ENCODE peak calls at places on chromosomes 6 and 20, in five cellular contexts. G is neural crest cell; V is fibroblast of mammary gland; C is NCI-H345; P is stimulated activated CD8-positive, alpha-beta memory T cell treated with anti-CD3 and anti-CD28 coated beads, Interleukin-4, amount 100 ng/mL, for 1 hour. S is an unnamed sample.

GRCh38 chr20:417801-418342 is 9.8 kb downstream of the RBCK1 start:
- DNase-seq in C (no peak), G (no peak), V (no peak), P (no peak), S (no peak)

GRCh38 chr6:143613749-143614148 is 64.0 kb upstream of the PHACTR2 start:
- DNase-seq in P (no peak), G (no peak), C (no peak), V (no peak), S (no peak)

GRCh38 chr6:7242835-7243187 is 70.2 kb downstream of the SSR1 start:
- DNase-seq in P (no peak), C (no peak), G (no peak), V (no peak), S (no peak)

GRCh38 chr6:43789447-43789846 is 19.4 kb downstream of the VEGFA start:
- DNase-seq in C (no peak), G (no peak), V (no peak), P (no peak), S (no peak)

GRCh38 chr20:14879020-14879697 is 541.7 kb upstream of the FLRT3 start:
- DNase-seq in P (no peak), G (no peak), C (peak; percentile 13), V (peak; percentile 84), S (no peak)

GRCh38 chr6:135880066-135880972 is 28.8 kb downstream of the PDE7B start:
- DNase-seq in G (no peak), C (no peak), P (peak; percentile 22), V (peak; percentile 84), S (no peak)

GRCh38 chr6:135985471-135985870 is 134.0 kb downstream of the PDE7B start:
- DNase-seq in V (no peak), C (no peak), P (no peak), G (no peak), S (no peak)

GRCh38 chr20:49589747-49590146 is 21.8 kb upstream of the PTGIS start:
- DNase-seq in V (no peak), C (no peak), P (no peak), G (no peak), S (no peak)

GRCh38 chr20:35306931-35307517 is 14.8 kb upstream of the FAM83C start:
- DNase-seq in G (peak; percentile 59), P (no peak), C (peak; percentile 41), V (peak; percentile 85), S (no peak)

GRCh38 chr20:1632228-1632577 is 12.4 kb upstream of the SIRPB1 start:
- DNase-seq in P (no peak), V (no peak), C (no peak), G (no peak), S (no peak)

GRCh38 chr20:14622796-14623195 is 285.4 kb upstream of the FLRT3 start:
- DNase-seq in G (no peak), C (no peak), V (peak; percentile 73), P (no peak), S (no peak)

GRCh38 chr20:32130352-32130751 is 20.8 kb downstream of the TM9SF4 start:
- DNase-seq in V (peak; percentile 22), G (no peak), C (no peak), P (no peak), S (no peak)

GRCh38 chr20:43536041-43536816 is 22.6 kb upstream of the SGK2 start:
- DNase-seq in G (no peak), V (no peak), P (no peak), C (no peak), S (no peak)

GRCh38 chr6:169857343-169858292 is 106.2 kb downstream of the ERMARD start:
- DNase-seq in G (no peak), C (no peak), V (no peak), P (no peak), S (no peak)

GRCh38 chr6:11606287-11606686 is 68.7 kb downstream of the TMEM170B start:
- DNase-seq in V (no peak), C (no peak), G (no peak), P (no peak), S (peak; percentile 76)